ENCODE peak calls at places on chromosome 10, in four cellular contexts. Z is GM23248, K is PC-9, L is GM23338. W is an unnamed sample.

GRCh38 chr10:1194161-1194560 is 138.0 kb downstream of the WDR37 start:
- DNase-seq in L (no peak), K (no peak), Z (no peak), W (no peak)

GRCh38 chr10:127372361-127372760 is 176.0 kb upstream of the INSYN2A start:
- DNase-seq in L (no peak), K (no peak), Z (no peak), W (no peak)

GRCh38 chr10:113078282-113078907 is 128.3 kb downstream of the TCF7L2 start:
- DNase-seq in Z (no peak), L (no peak), K (no peak), W (no peak)

GRCh38 chr10:35307297-35307696 is 29.0 kb upstream of the CCNY start:
- DNase-seq in Z (peak), K (no peak), L (no peak), W (peak)

GRCh38 chr10:60513281-60513680 is 123.6 kb upstream of the ANK3 start:
- DNase-seq in K (no peak), Z (no peak), L (no peak), W (no peak)

GRCh38 chr10:12844796-12845524 is 156.6 kb downstream of the CCDC3 start:
- DNase-seq in L (no peak), Z (peak), K (peak), W (peak)

GRCh38 chr10:102775973-102776669 is 32.4 kb downstream of the WBP1L start:
- DNase-seq in L (peak), Z (peak), K (no peak), W (no peak)

GRCh38 chr10:78688221-78688944 is 380.4 kb upstream of the ZMIZ1 start:
- DNase-seq in Z (no peak), K (no peak), L (no peak), W (no peak)

GRCh38 chr10:15069230-15069629 is 19.3 kb downstream of the ACBD7 start:
- DNase-seq in K (no peak), L (no peak), Z (no peak), W (no peak)

GRCh38 chr10:90289037-90289436 is 568.8 kb downstream of the HTR7 start:
- DNase-seq in K (no peak), Z (no peak), L (no peak), W (peak)

GRCh38 chr10:47175181-47176080 is 124.6 kb upstream of the GDF10 start:
- DNase-seq in L (no peak), K (no peak), Z (no peak), W (no peak)

GRCh38 chr10:97713828-97714400 is 384 bp downstream of the MARVELD1 start:
- DNase-seq in L (peak), Z (peak), K (peak), W (peak)

GRCh38 chr10:21030096-21030495 is 133.0 kb upstream of the NEBL start:
- DNase-seq in L (no peak), Z (no peak), K (peak), W (no peak)

GRCh38 chr10:104736006-104736405 is 94.9 kb downstream of the SORCS3 start:
- DNase-seq in L (no peak), K (no peak), Z (no peak), W (no peak)

GRCh38 chr10:104735036-104735435 is 93.9 kb downstream of the SORCS3 start:
- DNase-seq in Z (no peak), K (no peak), L (peak), W (no peak)

GRCh38 chr10:104732222-104732621 is 91.1 kb downstream of the SORCS3 start:
- DNase-seq in K (no peak), Z (no peak), L (no peak), W (no peak)

GRCh38 chr10:104735469-104735868 is 94.4 kb downstream of the SORCS3 start:
- DNase-seq in L (peak), K (no peak), Z (no peak), W (no peak)

GRCh38 chr10:104734408-104734807 is 93.3 kb downstream of the SORCS3 start:
- DNase-seq in K (no peak), Z (no peak), L (no peak), W (peak)
- H3K4me2 ChIP-seq in K (no peak), Z (no peak), L (no peak), W (no peak)

GRCh38 chr10:24351883-24352778 is 143.2 kb downstream of the KIAA1217 start:
- DNase-seq in L (no peak), Z (no peak), K (no peak), W (no peak)
- H3K4me2 ChIP-seq in L (no peak), Z (no peak), K (no peak), W (no peak)

GRCh38 chr10:114393886-114394285 is 10.4 kb downstream of the AFAP1L2 start:
- DNase-seq in Z (no peak), L (no peak), K (no peak), W (no peak)

GRCh38 chr10:114394531-114394930 is 9.8 kb downstream of the AFAP1L2 start:
- DNase-seq in L (no peak), Z (no peak), K (no peak), W (peak)

GRCh38 chr10:114392112-114392835 is 12.0 kb downstream of the AFAP1L2 start:
- DNase-seq in L (no peak), Z (no peak), K (no peak), W (no peak)

GRCh38 chr10:114391599-114391998 is 12.7 kb downstream of the AFAP1L2 start:
- DNase-seq in L (no peak), K (no peak), Z (no peak), W (no peak)

GRCh38 chr10:114393482-114393881 is 10.8 kb downstream of the AFAP1L2 start:
- DNase-seq in Z (no peak), K (no peak), L (no peak), W (peak)
- H3K4me2 ChIP-seq in Z (no peak), K (no peak), L (peak), W (peak)

GRCh38 chr10:103836776-103837344 is 18.5 kb downstream of the SH3PXD2A start:
- DNase-seq in Z (no peak), K (no peak), L (no peak), W (no peak)
- H3K4me2 ChIP-seq in Z (no peak), K (no peak), L (no peak), W (no peak)

W was measured in mammary epithelial cell.